ENCODE peak calls at places on chromosomes 12 and 14, in four cellular contexts. X is body of pancreas, H is kidney tubule cell, E is progenitor cell of endocrine pancreas. S is an unnamed sample.

GRCh38 chr12:98058838-98059237 is 456.6 kb upstream of the TMPO start:
- DNase-seq in X (no peak), H (no peak), E (no peak), S (no peak)

GRCh38 chr12:124683330-124683662 is 115.9 kb upstream of the NCOR2 start:
- DNase-seq in X (no peak), H (no peak), E (no peak), S (no peak)

GRCh38 chr14:54025661-54026060 is 69.0 kb upstream of the BMP4 start:
- DNase-seq in X (no peak), H (peak), E (no peak), S (no peak)

GRCh38 chr12:26443309-26443708 is 247.9 kb downstream of the SSPN start:
- DNase-seq in X (no peak), H (no peak), E (no peak), S (no peak)

GRCh38 chr12:57764662-57765002 is 2.2 kb downstream of the CYP27B1 start:
- DNase-seq in X (peak), H (peak), E (no peak), S (no peak)

GRCh38 chr12:10967409-10967808 is 19.3 kb downstream of the TAS2R50 start:
- DNase-seq in X (no peak), H (no peak), E (no peak), S (no peak)

GRCh38 chr12:124316257-124316656 is 21.4 kb downstream of the RFLNA start:
- DNase-seq in X (no peak), H (no peak), E (no peak), S (no peak)

GRCh38 chr12:26091837-26092236 is 33.0 kb downstream of the BHLHE41 start:
- DNase-seq in X (no peak), H (no peak), E (no peak), S (no peak)

GRCh38 chr14:68634346-68634745 is 158.5 kb downstream of the ZFP36L1 start:
- DNase-seq in X (no peak), H (no peak), E (peak), S (no peak)

GRCh38 chr12:107368586-107368985 is 275.2 kb upstream of the CRY1 start:
- DNase-seq in X (no peak), H (no peak), E (no peak), S (no peak)

GRCh38 chr12:108694812-108695278 is 36.5 kb downstream of the CORO1C start:
- DNase-seq in X (no peak), H (peak), E (no peak), S (no peak)

GRCh38 chr14:105168496-105168978 is at the start of gene JAG2:
- DNase-seq in X (peak), H (peak), E (no peak), S (peak)

GRCh38 chr12:57209916-57210315 is 6.7 kb upstream of the NXPH4 start:
- DNase-seq in X (no peak), H (no peak), E (no peak), S (no peak)

GRCh38 chr12:98424726-98425401 is 90.5 kb upstream of the TMPO start:
- DNase-seq in X (peak), H (peak), E (peak), S (peak)

GRCh38 chr12:66813137-66813867 is 134.4 kb upstream of the GRIP1 start:
- DNase-seq in X (peak), H (peak), E (no peak), S (peak)

GRCh38 chr14:100617715-100618693 is 30.8 kb upstream of the BEGAIN start:
- DNase-seq in X (no peak), H (no peak), E (no peak), S (no peak)

GRCh38 chr14:20719777-20720176 is 25.9 kb upstream of the EDDM3A start:
- DNase-seq in X (peak), H (peak), E (no peak), S (no peak)

GRCh38 chr12:54039417-54040147 is 6.7 kb downstream of the HOXC5 start:
- DNase-seq in X (no peak), H (no peak), E (no peak), S (no peak)

GRCh38 chr12:2543801-2544200 is 251.0 kb upstream of the FKBP4 start:
- DNase-seq in X (no peak), H (no peak), E (no peak), S (no peak)

GRCh38 chr12:125443316-125443715 is 378.1 kb downstream of the AACS start:
- DNase-seq in X (no peak), H (no peak), E (no peak), S (no peak)

GRCh38 chr12:10320643-10321042 is 13.0 kb downstream of the KLRD1 start:
- DNase-seq in X (no peak), H (no peak), E (no peak), S (no peak)

GRCh38 chr14:34997762-34998161 is 15.0 kb downstream of the SRP54 start:
- DNase-seq in X (no peak), H (no peak), E (no peak), S (no peak)

GRCh38 chr12:86669010-86669409 is 412.8 kb upstream of the MGAT4C start:
- DNase-seq in X (no peak), H (peak), E (no peak), S (no peak)

GRCh38 chr14:99035712-99036593 is 236.0 kb downstream of the BCL11B start:
- DNase-seq in X (peak), H (peak), E (no peak), S (no peak)

GRCh38 chr12:115049617-115050016 is 365.6 kb upstream of the TBX3 start:
- DNase-seq in X (no peak), H (no peak), E (no peak), S (no peak)

GRCh38 chr12:130499474-130499873 is 161.8 kb downstream of the PIWIL1 start:
- DNase-seq in X (no peak), H (no peak), E (no peak), S (no peak)

GRCh38 chr12:49482095-49483051 is 56.5 kb upstream of the KCNH3 start:
- DNase-seq in X (no peak), H (peak), E (no peak), S (no peak)

GRCh38 chr14:102016420-102017090 is 52.2 kb downstream of the DYNC1H1 start:
- DNase-seq in X (no peak), H (no peak), E (no peak), S (no peak)

GRCh38 chr12:114412825-114413749 is 7.1 kb upstream of the TBX5 start:
- DNase-seq in X (no peak), H (no peak), E (no peak), S (no peak)

GRCh38 chr12:124592050-124592449 is 24.6 kb upstream of the NCOR2 start:
- DNase-seq in X (no peak), H (peak), E (no peak), S (no peak)

GRCh38 chr12:117034691-117035090 is 64.5 kb downstream of the TESC start:
- DNase-seq in X (no peak), H (no peak), E (no peak), S (peak)

GRCh38 chr12:85951823-85952222 is 77.7 kb downstream of the NTS start:
- DNase-seq in X (no peak), H (peak), E (no peak), S (peak)

GRCh38 chr14:38079268-38079667 is 128.4 kb upstream of the SSTR1 start:
- DNase-seq in X (no peak), H (peak), E (no peak), S (no peak)

GRCh38 chr14:103372552-103373304 is 12.5 kb upstream of the MARK3 start:
- DNase-seq in X (no peak), H (peak), E (no peak), S (no peak)

GRCh38 chr12:29519585-29520182 is 22.2 kb upstream of the OVCH1 start:
- DNase-seq in X (no peak), H (peak), E (no peak), S (peak)

GRCh38 chr14:61418749-61419148 is 97.4 kb downstream of the PRKCH start:
- DNase-seq in X (no peak), H (no peak), E (no peak), S (no peak)

GRCh38 chr12:55931780-55932545 is 1.0 kb downstream of the DGKA start:
- DNase-seq in X (peak), H (peak), E (peak), S (peak)

GRCh38 chr14:60214415-60215126 is 34.5 kb upstream of the PPM1A start:
- DNase-seq in X (no peak), H (no peak), E (no peak), S (no peak)

GRCh38 chr12:53985358-53985899 is 483 bp downstream of the HOXC10 start:
- DNase-seq in X (no peak), H (peak), E (no peak), S (no peak)

S was measured in NCI-H345.